ENCODE peak calls at places on chromosomes 16 and 17, in eight cellular contexts. R, U, H, A, V, O, J and S are unnamed samples. For H3K9me3, the result is how much of the 10 kb centered on the place peaks cover.

GRCh38 chr17:35373532-35373983 is at the start of gene SLFN11:
- DNase-seq in R (peak), U (peak), H (no peak), A (peak), V (peak), O (peak), J (no peak), S (peak)

GRCh38 chr16:50354629-50355456 is 13.9 kb downstream of the BRD7 start:
- DNase-seq in R (peak), U (no peak), H (no peak), A (peak), V (no peak), O (no peak), J (no peak), S (no peak)

GRCh38 chr17:39677072-39677471 is 8.8 kb downstream of the PNMT start:
- DNase-seq in R (no peak), U (no peak), H (no peak), A (no peak), V (no peak), O (no peak), J (no peak), S (no peak)

GRCh38 chr17:40663252-40663651 is 1.7 kb downstream of the KRT222 start:
- DNase-seq in R (no peak), U (no peak), H (no peak), A (no peak), V (no peak), O (no peak), J (no peak), S (no peak)

GRCh38 chr17:68424861-68425260 is 32.4 kb downstream of the WIPI1 start:
- DNase-seq in R (no peak), U (no peak), H (no peak), A (no peak), V (peak), O (no peak), J (peak), S (no peak)

GRCh38 chr16:23837553-23838308 is 1.9 kb downstream of the PRKCB start:
- DNase-seq in R (no peak), U (no peak), H (no peak), A (no peak), V (no peak), O (no peak), J (no peak), S (no peak)

GRCh38 chr17:31511176-31511540 is 119.7 kb downstream of the RAB11FIP4 start:
- DNase-seq in R (no peak), U (no peak), H (no peak), A (peak), V (no peak), O (peak), J (no peak), S (no peak)

GRCh38 chr17:57553525-57553924 is 191.6 kb downstream of the CCDC182 start:
- DNase-seq in R (peak), U (no peak), H (no peak), A (no peak), V (no peak), O (no peak), J (no peak), S (no peak)

GRCh38 chr17:1275962-1276736 is 3.3 kb upstream of the TRARG1 start:
- DNase-seq in R (peak), U (peak), H (peak), A (peak), V (peak), O (peak), J (no peak), S (no peak)

GRCh38 chr16:18933501-18933900 is 7.3 kb upstream of the SMG1 start:
- DNase-seq in R (no peak), U (no peak), H (no peak), A (no peak), V (no peak), O (no peak), J (no peak), S (no peak)

GRCh38 chr16:54118846-54119245 is 167.7 kb downstream of the IRX3 start:
- DNase-seq in R (peak), U (no peak), H (no peak), A (no peak), V (no peak), O (no peak), J (no peak), S (no peak)

GRCh38 chr17:82943751-82944150 is 103.9 kb upstream of the ZNF750 start:
- DNase-seq in R (no peak), U (no peak), H (no peak), A (no peak), V (peak), O (no peak), J (no peak), S (no peak)
- H3K9me3 ChIP-seq in R (under half), U (under half), H (under half), A (under half), V (under half), O (under half), J (under half), S (under half)

DNA sequence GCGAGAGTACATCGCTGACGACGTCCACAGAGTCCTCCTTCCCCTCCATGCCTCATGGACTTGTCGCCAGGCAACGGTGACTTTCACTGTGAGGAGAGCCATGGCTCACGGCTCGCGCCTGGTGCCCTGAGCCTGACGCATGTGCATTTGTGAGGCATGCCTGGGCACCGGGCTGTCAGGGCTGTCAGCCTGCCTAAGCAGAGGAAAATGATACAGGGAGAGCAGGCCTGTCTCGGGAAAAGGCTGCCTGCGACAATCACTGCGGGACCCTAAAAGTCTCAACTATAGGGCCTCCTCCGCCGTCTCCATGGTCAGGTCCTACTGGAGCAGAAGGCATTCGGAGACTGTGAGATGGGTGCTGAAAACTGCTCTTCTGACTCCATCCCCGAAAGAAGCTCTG is 135.5 kb upstream of the WSB1 start:
- DNase-seq in R (no peak), U (no peak), H (no peak), A (no peak), V (peak), O (no peak), J (no peak), S (no peak)
- H3K9me3 ChIP-seq in R (under half), U (under half), H (under half), A (under half), V (under half), O (under half), J (under half), S (under half)

GRCh38 chr16:75710344-75710743 is 9.1 kb upstream of the DUXB start:
- DNase-seq in R (no peak), U (no peak), H (no peak), A (no peak), V (no peak), O (no peak), J (no peak), S (no peak)

DNA sequence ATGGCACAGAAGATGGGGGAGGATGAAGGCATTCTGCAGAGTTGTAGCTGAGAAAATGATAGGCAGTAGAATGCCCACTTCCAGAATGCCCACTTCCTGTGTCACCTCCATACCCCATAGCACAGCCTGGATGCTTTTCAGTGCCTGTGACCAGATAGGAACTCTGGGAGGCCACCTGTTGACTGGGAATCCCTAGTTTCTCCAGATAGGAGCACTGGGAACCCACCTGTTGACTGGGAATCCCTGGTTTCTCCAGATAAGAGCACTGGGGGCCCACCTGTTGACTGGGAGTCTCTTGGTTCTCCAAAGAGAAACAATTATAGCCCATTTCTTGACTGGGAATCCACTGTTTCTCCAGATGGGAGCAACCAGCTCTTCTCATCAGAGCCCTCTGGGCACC is 11.6 kb downstream of the CPHXL start:
- DNase-seq in R (no peak), U (no peak), H (no peak), A (no peak), V (no peak), O (no peak), J (no peak), S (no peak)
- H3K9me3 ChIP-seq in R (under half), U (under half), H (under half), A (under half), V (under half), O (under half), J (under half), S (under half)

DNA sequence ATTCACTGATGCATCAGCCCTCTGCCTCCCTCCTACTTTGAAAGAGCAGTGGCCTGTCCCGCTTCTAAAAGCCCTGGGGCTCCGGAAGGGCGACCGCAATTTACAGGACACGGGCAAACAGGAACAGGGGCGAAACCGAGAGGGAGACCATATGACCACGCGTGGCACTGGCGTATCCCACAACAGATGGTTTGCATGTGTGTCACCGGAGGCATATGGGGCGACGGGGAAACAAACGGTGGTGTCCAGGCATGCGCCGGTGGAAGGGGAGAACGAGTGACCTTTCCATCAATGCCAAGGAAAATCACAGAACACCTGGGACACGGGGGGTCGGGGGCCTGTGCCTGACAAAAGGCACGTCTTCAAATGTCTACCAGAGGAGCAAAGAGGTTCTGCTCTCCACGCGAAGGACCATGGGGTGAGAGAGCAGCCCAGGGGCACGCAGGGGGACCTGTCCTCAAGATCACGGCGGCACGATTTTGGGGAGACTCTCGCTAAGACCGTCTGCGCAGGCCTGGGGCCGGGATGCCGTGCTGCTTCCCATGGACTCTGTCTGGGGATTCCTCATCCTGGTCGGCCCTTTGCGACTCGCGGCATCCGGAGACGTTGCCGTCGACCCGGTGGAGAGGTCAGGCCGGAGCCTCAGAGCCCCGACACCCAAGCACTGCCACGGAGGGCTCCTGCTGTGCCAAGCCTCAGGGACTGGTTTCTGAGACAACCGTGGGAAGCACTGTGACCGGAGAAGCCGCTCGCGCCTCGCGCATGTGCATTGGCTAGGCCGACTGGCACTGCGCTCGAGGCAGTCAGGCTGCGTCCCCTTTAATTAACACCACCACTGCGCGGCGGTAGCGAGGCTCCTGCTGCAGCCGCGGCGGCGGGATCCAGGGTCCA is 12.8 kb upstream of the KCNJ18 start:
- DNase-seq in R (no peak), U (no peak), H (no peak), A (no peak), V (no peak), O (no peak), J (no peak), S (no peak)
- H3K9me3 ChIP-seq in R (under half), U (under half), H (under half), A (under half), V (under half), O (under half), J (under half), S (under half)